ENCODE peak calls at places on chromosomes 11 and 22, in seven cellular contexts. Y, O, G, K, Z, N and J are unnamed samples.

GRCh38 chr11:111730871-111731591 is 35.2 kb downstream of the PPP2R1B start:
- DNase-seq in G (no peak), Z (no peak), K (no peak), Y (no peak), N (no peak), O (no peak), J (peak; percentile 35)

GRCh38 chr22:35126993-35127392 is 61.0 kb downstream of the ISX start:
- DNase-seq in Y (no peak), Z (no peak), O (no peak), N (no peak), K (no peak), G (no peak), J (no peak)

GRCh38 chr11:45924036-45924915 is 1.8 kb downstream of the LARGE2 start:
- DNase-seq in N (no peak), G (no peak), K (no peak), Y (no peak), Z (no peak), O (no peak), J (no peak)

GRCh38 chr11:116657842-116658825 is 114.7 kb downstream of the BUD13 start:
- DNase-seq in G (no peak), O (no peak), Z (no peak), N (no peak), K (no peak), Y (no peak), J (no peak)

GRCh38 chr22:21948824-21949568 is 3.7 kb downstream of the PPM1F start:
- DNase-seq in N (no peak), Y (no peak), G (no peak), Z (no peak), O (peak; percentile 33), K (no peak), J (no peak)

GRCh38 chr22:20437253-20438065 is at the start of gene SCARF2:
- DNase-seq in Y (no peak), Z (no peak), O (peak; percentile 62), N (no peak), G (no peak), K (peak; percentile 79), J (peak; percentile 96)

GRCh38 chr22:24685804-24686203 is 82.8 kb downstream of the GGT1 start:
- DNase-seq in Y (no peak), K (no peak), O (peak; percentile 22), N (no peak), G (no peak), Z (no peak), J (peak; percentile 39)

GRCh38 chr11:35139883-35140282 is 912 bp downstream of the CD44 start:
- DNase-seq in Z (no peak), K (peak; percentile 32), O (no peak), Y (no peak), N (no peak), G (no peak), J (peak; percentile 28)

GRCh38 chr22:31083377-31083768 is 2.3 kb downstream of the SMTN start:
- DNase-seq in O (no peak), Y (no peak), K (no peak), N (no peak), G (no peak), Z (no peak), J (no peak)

GRCh38 chr11:106668147-106668546 is 350.1 kb downstream of the GUCY1A2 start:
- DNase-seq in Y (no peak), G (no peak), O (peak; percentile 49), K (no peak), Z (no peak), N (peak; percentile 41), J (no peak)

GRCh38 chr11:79121351-79121750 is 319.5 kb downstream of the TENM4 start:
- DNase-seq in Y (no peak), O (no peak), G (no peak), Z (no peak), K (no peak), N (no peak), J (no peak)

GRCh38 chr11:76781861-76782500 is 1.2 kb upstream of the TSKU start:
- DNase-seq in K (no peak), N (no peak), Z (no peak), Y (no peak), G (no peak), O (no peak), J (no peak)

GRCh38 chr11:69140635-69141034 is 15.1 kb upstream of the SMIM38 start:
- DNase-seq in G (no peak), Z (no peak), N (no peak), O (no peak), K (no peak), Y (no peak), J (no peak)

GRCh38 chr11:8838248-8838647 is 72.7 kb upstream of the AKIP1 start:
- DNase-seq in Y (no peak), Z (no peak), O (peak; percentile 85), G (no peak), K (no peak), N (peak; percentile 88), J (peak; percentile 76)

GRCh38 chr11:64234840-64235379 is 526 bp downstream of the VEGFB start:
- DNase-seq in G (peak; percentile 30), K (peak; percentile 33), N (no peak), O (no peak), Z (no peak), Y (peak; percentile 58), J (peak; percentile 54)

GRCh38 chr22:22380098-22381030 is 128.2 kb downstream of the ZNF280B start:
- DNase-seq in O (no peak), Y (no peak), G (no peak), K (no peak), Z (no peak), N (no peak), J (no peak)

GRCh38 chr11:95794086-95794485 is 3.8 kb downstream of the CEP57 start:
- DNase-seq in Z (no peak), N (no peak), Y (no peak), G (no peak), O (no peak), K (no peak), J (no peak)